ENCODE peak calls at places on chromosomes 4 and X, in ten cellular contexts. One of them, this sample, is unnamed.

GRCh38 chr4:139728840-139729239 is 63.2 kb downstream of the MGST2 start:
- DNase-seq in K562: no peak
- DNase-seq in Jurkat, Clone E6-1: no peak
- DNase-seq in neuronal stem cell: no peak
- DNase-seq in thoracic aorta: no peak
- DNase-seq in pancreas: peak
- DNase-seq in heart right ventricle: no peak
- DNase-seq in cardiac fibroblast: no peak
- DNase-seq in mucosa of descending colon: peak
- DNase-seq in GM23338: no peak
- DNase-seq in this sample: no peak

GRCh38 chrX:1205681-1206611 is 6.5 kb downstream of the CRLF2 start:
- DNase-seq in cardiac fibroblast: peak
- DNase-seq in GM23338: peak
- DNase-seq in neuronal stem cell: peak
- DNase-seq in Jurkat, Clone E6-1: peak
- DNase-seq in pancreas: peak
- DNase-seq in heart right ventricle: no peak
- DNase-seq in mucosa of descending colon: peak
- DNase-seq in thoracic aorta: no peak
- DNase-seq in K562: peak
- DNase-seq in this sample: peak

GRCh38 chrX:130012683-130013082 is 30.2 kb downstream of the BCORL1 start:
- DNase-seq in pancreas: no peak
- DNase-seq in Jurkat, Clone E6-1: no peak
- DNase-seq in thoracic aorta: no peak
- DNase-seq in mucosa of descending colon: no peak
- DNase-seq in K562: no peak
- DNase-seq in heart right ventricle: no peak
- DNase-seq in cardiac fibroblast: no peak
- DNase-seq in GM23338: no peak
- DNase-seq in neuronal stem cell: no peak
- DNase-seq in this sample: no peak

GRCh38 chr4:139666735-139667266 is 1.2 kb downstream of the MGST2 start:
- DNase-seq in thoracic aorta: no peak
- DNase-seq in mucosa of descending colon: peak
- DNase-seq in Jurkat, Clone E6-1: no peak
- DNase-seq in K562: peak
- DNase-seq in GM23338: peak
- DNase-seq in heart right ventricle: no peak
- DNase-seq in neuronal stem cell: no peak
- DNase-seq in pancreas: peak
- DNase-seq in cardiac fibroblast: peak
- DNase-seq in this sample: peak

GRCh38 chr4:118888666-118889312 is at the start of gene SYNPO2:
- DNase-seq in pancreas: peak
- DNase-seq in Jurkat, Clone E6-1: no peak
- DNase-seq in GM23338: peak
- DNase-seq in neuronal stem cell: peak
- DNase-seq in cardiac fibroblast: peak
- DNase-seq in K562: no peak
- DNase-seq in heart right ventricle: peak
- DNase-seq in mucosa of descending colon: peak
- DNase-seq in thoracic aorta: peak
- DNase-seq in this sample: peak

GRCh38 chr4:14879643-14880042 is 122.6 kb upstream of the CPEB2 start:
- DNase-seq in K562: no peak
- DNase-seq in GM23338: no peak
- DNase-seq in mucosa of descending colon: no peak
- DNase-seq in thoracic aorta: no peak
- DNase-seq in neuronal stem cell: no peak
- DNase-seq in pancreas: no peak
- DNase-seq in cardiac fibroblast: no peak
- DNase-seq in Jurkat, Clone E6-1: no peak
- DNase-seq in heart right ventricle: no peak
- DNase-seq in this sample: no peak

GRCh38 chrX:42778096-42778495 is at the start of gene PPP1R2C:
- DNase-seq in thoracic aorta: no peak
- DNase-seq in cardiac fibroblast: no peak
- DNase-seq in pancreas: no peak
- DNase-seq in Jurkat, Clone E6-1: no peak
- DNase-seq in GM23338: no peak
- DNase-seq in neuronal stem cell: no peak
- DNase-seq in mucosa of descending colon: no peak
- DNase-seq in heart right ventricle: no peak
- DNase-seq in K562: no peak
- DNase-seq in this sample: no peak

GRCh38 chr4:106315476-106315967 is 487 bp downstream of the TBCK start:
- DNase-seq in thoracic aorta: no peak
- DNase-seq in cardiac fibroblast: peak
- DNase-seq in pancreas: no peak
- DNase-seq in heart right ventricle: no peak
- DNase-seq in mucosa of descending colon: peak
- DNase-seq in Jurkat, Clone E6-1: peak
- DNase-seq in neuronal stem cell: no peak
- DNase-seq in K562: peak
- DNase-seq in GM23338: no peak
- DNase-seq in this sample: peak

GRCh38 chr4:153137168-153137567 is 67.1 kb upstream of the TRIM2 start:
- DNase-seq in Jurkat, Clone E6-1: no peak
- DNase-seq in K562: no peak
- DNase-seq in neuronal stem cell: no peak
- DNase-seq in pancreas: no peak
- DNase-seq in mucosa of descending colon: no peak
- DNase-seq in heart right ventricle: no peak
- DNase-seq in cardiac fibroblast: peak
- DNase-seq in GM23338: no peak
- DNase-seq in thoracic aorta: no peak
- DNase-seq in this sample: peak
- H3K4me3 ChIP-seq in Jurkat, Clone E6-1: no peak
- H3K4me3 ChIP-seq in K562: no peak
- H3K4me3 ChIP-seq in neuronal stem cell: no peak
- H3K4me3 ChIP-seq in pancreas: no peak
- H3K4me3 ChIP-seq in mucosa of descending colon: no peak
- H3K4me3 ChIP-seq in heart right ventricle: no peak
- H3K4me3 ChIP-seq in cardiac fibroblast: no peak
- H3K4me3 ChIP-seq in GM23338: no peak
- H3K4me3 ChIP-seq in thoracic aorta: no peak
- H3K4me3 ChIP-seq in this sample: no peak

GRCh38 chr4:157223446-157223845 is 2.9 kb downstream of the GRIA2 start:
- DNase-seq in pancreas: no peak
- DNase-seq in K562: no peak
- DNase-seq in cardiac fibroblast: no peak
- DNase-seq in thoracic aorta: no peak
- DNase-seq in neuronal stem cell: no peak
- DNase-seq in heart right ventricle: no peak
- DNase-seq in GM23338: no peak
- DNase-seq in mucosa of descending colon: no peak
- DNase-seq in Jurkat, Clone E6-1: no peak
- DNase-seq in this sample: no peak

GRCh38 chr4:157220026-157220881 is at the start of gene GRIA2:
- DNase-seq in neuronal stem cell: peak
- DNase-seq in Jurkat, Clone E6-1: no peak
- DNase-seq in pancreas: peak
- DNase-seq in K562: peak
- DNase-seq in thoracic aorta: no peak
- DNase-seq in cardiac fibroblast: peak
- DNase-seq in heart right ventricle: peak
- DNase-seq in mucosa of descending colon: peak
- DNase-seq in GM23338: peak
- DNase-seq in this sample: peak

GRCh38 chr4:157222764-157223145 is 2.2 kb downstream of the GRIA2 start:
- DNase-seq in K562: no peak
- DNase-seq in mucosa of descending colon: no peak
- DNase-seq in GM23338: no peak
- DNase-seq in cardiac fibroblast: no peak
- DNase-seq in pancreas: no peak
- DNase-seq in thoracic aorta: no peak
- DNase-seq in Jurkat, Clone E6-1: no peak
- DNase-seq in heart right ventricle: no peak
- DNase-seq in neuronal stem cell: no peak
- DNase-seq in this sample: no peak

GRCh38 chr4:157221426-157221894 is 932 bp downstream of the GRIA2 start:
- DNase-seq in Jurkat, Clone E6-1: no peak
- DNase-seq in GM23338: peak
- DNase-seq in cardiac fibroblast: no peak
- DNase-seq in heart right ventricle: no peak
- DNase-seq in thoracic aorta: no peak
- DNase-seq in neuronal stem cell: no peak
- DNase-seq in K562: no peak
- DNase-seq in mucosa of descending colon: no peak
- DNase-seq in pancreas: no peak
- DNase-seq in this sample: no peak

DNA sequence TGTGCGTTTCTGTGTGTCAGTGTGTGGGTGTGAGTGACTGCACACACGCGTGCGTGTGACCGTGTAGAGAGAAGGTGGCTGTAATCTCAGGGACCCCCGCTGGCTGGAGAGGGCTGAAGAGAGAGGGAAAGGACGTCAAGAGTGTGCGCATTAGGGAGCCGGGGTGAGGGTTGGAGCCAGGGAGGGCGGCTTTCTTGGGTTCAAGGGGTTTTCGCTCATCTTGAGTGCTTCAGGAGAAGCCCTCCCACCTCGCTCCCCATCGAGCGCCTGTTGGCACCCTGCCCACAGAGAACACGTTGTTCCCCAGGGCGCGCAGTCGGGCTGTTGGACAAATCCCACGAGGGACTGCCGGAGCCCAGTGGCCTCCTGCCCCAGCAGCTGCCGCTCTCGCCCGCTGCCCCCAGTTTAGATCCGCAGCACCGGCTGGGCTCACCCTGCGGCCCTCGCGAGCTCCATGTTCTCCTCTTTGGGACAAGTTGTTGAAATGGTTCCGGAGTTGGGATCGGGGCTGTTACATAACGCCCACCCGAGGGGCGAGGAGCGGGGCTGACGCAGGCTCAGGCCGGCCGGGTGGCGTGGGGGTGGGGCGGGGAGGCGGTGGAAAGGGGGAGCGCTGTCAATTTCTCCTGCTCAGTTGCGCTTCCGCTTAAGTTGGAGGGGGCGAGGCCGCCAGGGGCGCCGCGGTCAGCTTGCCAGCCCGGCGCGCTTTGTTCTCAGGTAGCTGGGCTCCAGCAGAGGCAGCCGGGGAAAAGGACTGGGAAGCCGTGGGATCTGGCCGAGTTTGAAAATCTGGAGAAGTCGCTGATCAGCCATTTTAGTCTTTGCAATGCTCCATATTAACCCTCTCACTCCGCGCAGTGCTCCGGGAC is 1.6 kb downstream of the GRIA2 start:
- DNase-seq in mucosa of descending colon: no peak
- DNase-seq in pancreas: peak
- DNase-seq in cardiac fibroblast: no peak
- DNase-seq in Jurkat, Clone E6-1: no peak
- DNase-seq in K562: no peak
- DNase-seq in thoracic aorta: no peak
- DNase-seq in heart right ventricle: no peak
- DNase-seq in neuronal stem cell: peak
- DNase-seq in GM23338: peak
- DNase-seq in this sample: no peak
- H3K4me3 ChIP-seq in mucosa of descending colon: no peak
- H3K4me3 ChIP-seq in pancreas: peak
- H3K4me3 ChIP-seq in cardiac fibroblast: peak
- H3K4me3 ChIP-seq in Jurkat, Clone E6-1: no peak
- H3K4me3 ChIP-seq in K562: no peak
- H3K4me3 ChIP-seq in thoracic aorta: peak
- H3K4me3 ChIP-seq in heart right ventricle: peak
- H3K4me3 ChIP-seq in neuronal stem cell: peak
- H3K4me3 ChIP-seq in GM23338: peak
- H3K4me3 ChIP-seq in this sample: peak

DNA sequence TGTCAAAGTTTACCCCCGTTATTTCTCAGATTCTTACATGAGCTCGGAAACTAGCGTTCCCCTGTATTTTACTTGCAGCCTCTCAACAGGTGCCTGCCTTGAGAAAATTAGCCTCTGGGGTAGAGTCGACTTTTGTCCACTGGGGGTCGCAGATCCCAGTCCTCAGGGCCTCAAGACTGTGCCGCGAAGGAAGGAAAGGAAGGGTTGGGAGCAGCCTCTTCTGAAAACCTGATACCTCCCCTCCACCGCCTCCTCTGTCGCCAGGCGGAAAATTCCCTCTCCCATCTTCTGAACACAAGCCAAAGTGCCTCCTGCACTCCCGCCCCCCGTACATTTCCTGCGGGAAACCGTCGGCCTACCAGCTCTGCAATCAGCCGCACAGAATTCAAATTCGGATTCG is 44.4 kb upstream of the TMSB15B start:
- DNase-seq in K562: peak
- DNase-seq in Jurkat, Clone E6-1: peak
- DNase-seq in mucosa of descending colon: peak
- DNase-seq in GM23338: peak
- DNase-seq in thoracic aorta: no peak
- DNase-seq in cardiac fibroblast: peak
- DNase-seq in neuronal stem cell: peak
- DNase-seq in heart right ventricle: peak
- DNase-seq in pancreas: peak
- DNase-seq in this sample: peak
- H3K4me3 ChIP-seq in K562: no peak
- H3K4me3 ChIP-seq in Jurkat, Clone E6-1: peak
- H3K4me3 ChIP-seq in mucosa of descending colon: no peak
- H3K4me3 ChIP-seq in GM23338: peak
- H3K4me3 ChIP-seq in thoracic aorta: peak
- H3K4me3 ChIP-seq in cardiac fibroblast: peak
- H3K4me3 ChIP-seq in neuronal stem cell: peak
- H3K4me3 ChIP-seq in heart right ventricle: peak
- H3K4me3 ChIP-seq in pancreas: no peak
- H3K4me3 ChIP-seq in this sample: peak

GRCh38 chr4:7878323-7878722 is 61.3 kb downstream of the AFAP1 start:
- DNase-seq in neuronal stem cell: no peak
- DNase-seq in GM23338: no peak
- DNase-seq in heart right ventricle: no peak
- DNase-seq in cardiac fibroblast: no peak
- DNase-seq in thoracic aorta: no peak
- DNase-seq in pancreas: no peak
- DNase-seq in mucosa of descending colon: no peak
- DNase-seq in Jurkat, Clone E6-1: no peak
- DNase-seq in K562: no peak
- DNase-seq in this sample: no peak

GRCh38 chr4:7876096-7876993 is 63.3 kb downstream of the AFAP1 start:
- DNase-seq in K562: no peak
- DNase-seq in neuronal stem cell: no peak
- DNase-seq in thoracic aorta: no peak
- DNase-seq in GM23338: peak
- DNase-seq in Jurkat, Clone E6-1: no peak
- DNase-seq in mucosa of descending colon: no peak
- DNase-seq in cardiac fibroblast: peak
- DNase-seq in heart right ventricle: no peak
- DNase-seq in pancreas: no peak
- DNase-seq in this sample: peak

GRCh38 chr4:7879127-7879526 is 60.5 kb downstream of the AFAP1 start:
- DNase-seq in cardiac fibroblast: no peak
- DNase-seq in thoracic aorta: no peak
- DNase-seq in GM23338: no peak
- DNase-seq in heart right ventricle: no peak
- DNase-seq in pancreas: no peak
- DNase-seq in K562: no peak
- DNase-seq in Jurkat, Clone E6-1: no peak
- DNase-seq in mucosa of descending colon: no peak
- DNase-seq in neuronal stem cell: no peak
- DNase-seq in this sample: no peak

GRCh38 chr4:7874838-7875237 is 64.8 kb downstream of the AFAP1 start:
- DNase-seq in Jurkat, Clone E6-1: no peak
- DNase-seq in cardiac fibroblast: no peak
- DNase-seq in mucosa of descending colon: no peak
- DNase-seq in neuronal stem cell: no peak
- DNase-seq in pancreas: no peak
- DNase-seq in thoracic aorta: no peak
- DNase-seq in GM23338: no peak
- DNase-seq in K562: no peak
- DNase-seq in heart right ventricle: no peak
- DNase-seq in this sample: no peak

GRCh38 chr4:7877131-7877530 is 62.5 kb downstream of the AFAP1 start:
- DNase-seq in heart right ventricle: no peak
- DNase-seq in thoracic aorta: no peak
- DNase-seq in mucosa of descending colon: no peak
- DNase-seq in pancreas: no peak
- DNase-seq in GM23338: no peak
- DNase-seq in K562: no peak
- DNase-seq in Jurkat, Clone E6-1: no peak
- DNase-seq in cardiac fibroblast: no peak
- DNase-seq in neuronal stem cell: no peak
- DNase-seq in this sample: no peak
- H3K4me3 ChIP-seq in heart right ventricle: no peak
- H3K4me3 ChIP-seq in thoracic aorta: no peak
- H3K4me3 ChIP-seq in mucosa of descending colon: no peak
- H3K4me3 ChIP-seq in pancreas: no peak
- H3K4me3 ChIP-seq in GM23338: no peak
- H3K4me3 ChIP-seq in K562: no peak
- H3K4me3 ChIP-seq in Jurkat, Clone E6-1: no peak
- H3K4me3 ChIP-seq in cardiac fibroblast: no peak
- H3K4me3 ChIP-seq in neuronal stem cell: no peak
- H3K4me3 ChIP-seq in this sample: no peak

This sample was measured in fibroblast of villous mesenchyme.